ENCODE peak calls at places on chromosomes 7 and 10, in four cellular contexts. One of them, this sample, is unnamed.

GRCh38 chr10:43172645-43173044 is 34.4 kb downstream of the CSGALNACT2 start:
- DNase-seq in tibial nerve: no peak
- DNase-seq in endothelial cell: no peak
- DNase-seq in H9: no peak
- DNase-seq in this sample: no peak

GRCh38 chr10:80964179-80964578 is 426.5 kb downstream of the SH2D4B start:
- DNase-seq in tibial nerve: no peak
- DNase-seq in H9: no peak
- DNase-seq in endothelial cell: no peak
- DNase-seq in this sample: no peak

GRCh38 chr7:46786221-46786951 is 795.5 kb downstream of the TNS3 start:
- DNase-seq in endothelial cell: no peak
- DNase-seq in tibial nerve: no peak
- DNase-seq in H9: no peak
- DNase-seq in this sample: no peak

GRCh38 chr7:114639456-114639855 is 224.8 kb downstream of the FOXP2 start:
- DNase-seq in H9: no peak
- DNase-seq in endothelial cell: no peak
- DNase-seq in tibial nerve: no peak
- DNase-seq in this sample: no peak

GRCh38 chr10:126252884-126253612 is 135.2 kb downstream of the ADAM12 start:
- DNase-seq in tibial nerve: no peak
- DNase-seq in endothelial cell: no peak
- DNase-seq in H9: no peak
- DNase-seq in this sample: no peak

GRCh38 chr7:156017916-156018700 is 205.8 kb upstream of the SHH start:
- DNase-seq in endothelial cell: no peak
- DNase-seq in tibial nerve: no peak
- DNase-seq in H9: no peak
- DNase-seq in this sample: no peak

GRCh38 chr7:24456526-24457214 is 116.6 kb upstream of the PALS2 start:
- DNase-seq in tibial nerve: no peak
- DNase-seq in H9: no peak
- DNase-seq in endothelial cell: no peak
- DNase-seq in this sample: no peak

GRCh38 chr10:24132741-24133140 is 76.2 kb upstream of the KIAA1217 start:
- DNase-seq in H9: no peak
- DNase-seq in endothelial cell: no peak
- DNase-seq in tibial nerve: no peak
- DNase-seq in this sample: no peak

GRCh38 chr10:126839094-126839761 is 66.0 kb upstream of the DOCK1 start:
- DNase-seq in H9: no peak
- DNase-seq in tibial nerve: no peak
- DNase-seq in endothelial cell: no peak
- DNase-seq in this sample: no peak

GRCh38 chr10:119713744-119714483 is 11.9 kb upstream of the INPP5F start:
- DNase-seq in endothelial cell: no peak
- DNase-seq in H9: no peak
- DNase-seq in tibial nerve: no peak
- DNase-seq in this sample: no peak

GRCh38 chr10:87794285-87794684 is 23.7 kb downstream of the ATAD1 start:
- DNase-seq in H9: no peak
- DNase-seq in tibial nerve: no peak
- DNase-seq in endothelial cell: no peak
- DNase-seq in this sample: no peak

GRCh38 chr10:87658383-87658795 is 1.3 kb upstream of the PAPSS2 start:
- DNase-seq in H9: no peak
- DNase-seq in endothelial cell: no peak
- DNase-seq in tibial nerve: no peak
- DNase-seq in this sample: no peak

GRCh38 chr10:97224483-97225435 is 39.0 kb upstream of the SLIT1 start:
- DNase-seq in tibial nerve: no peak
- DNase-seq in endothelial cell: no peak
- DNase-seq in H9: no peak
- DNase-seq in this sample: no peak

GRCh38 chr7:142177869-142178268 is 66.4 kb downstream of the MGAM2 start:
- DNase-seq in H9: no peak
- DNase-seq in tibial nerve: no peak
- DNase-seq in endothelial cell: no peak
- DNase-seq in this sample: no peak

GRCh38 chr7:77444123-77444522 is 28.0 kb upstream of the GSAP start:
- DNase-seq in H9: no peak
- DNase-seq in endothelial cell: no peak
- DNase-seq in tibial nerve: no peak
- DNase-seq in this sample: no peak

GRCh38 chr10:31508234-31508633 is 189.2 kb downstream of the ZEB1 start:
- DNase-seq in endothelial cell: no peak
- DNase-seq in tibial nerve: no peak
- DNase-seq in H9: no peak
- DNase-seq in this sample: no peak

GRCh38 chr10:31515116-31515515 is 196.1 kb downstream of the ZEB1 start:
- DNase-seq in endothelial cell: no peak
- DNase-seq in H9: no peak
- DNase-seq in tibial nerve: no peak
- DNase-seq in this sample: no peak

GRCh38 chr10:31508882-31509281 is 189.9 kb downstream of the ZEB1 start:
- DNase-seq in endothelial cell: no peak
- DNase-seq in H9: no peak
- DNase-seq in tibial nerve: no peak
- DNase-seq in this sample: no peak

GRCh38 chr10:31507427-31507826 is 188.4 kb downstream of the ZEB1 start:
- DNase-seq in H9: no peak
- DNase-seq in endothelial cell: no peak
- DNase-seq in tibial nerve: no peak
- DNase-seq in this sample: no peak

GRCh38 chr10:31509989-31510388 is 191.0 kb downstream of the ZEB1 start:
- DNase-seq in endothelial cell: no peak
- DNase-seq in H9: no peak
- DNase-seq in tibial nerve: no peak
- DNase-seq in this sample: no peak
- TF ChIP-seq CTCF in endothelial cell: no peak
- TF ChIP-seq CTCF in H9: no peak
- TF ChIP-seq CTCF in tibial nerve: no peak
- TF ChIP-seq CTCF in this sample: no peak

GRCh38 chr7:50681451-50682045 is 101.1 kb downstream of the GRB10 start:
- DNase-seq in H9: no peak
- DNase-seq in tibial nerve: no peak
- DNase-seq in endothelial cell: no peak
- DNase-seq in this sample: no peak

GRCh38 chr7:50676754-50677153 is 105.9 kb downstream of the GRB10 start:
- DNase-seq in H9: no peak
- DNase-seq in endothelial cell: no peak
- DNase-seq in tibial nerve: no peak
- DNase-seq in this sample: no peak

GRCh38 chr7:50678586-50678985 is 104.1 kb downstream of the GRB10 start:
- DNase-seq in tibial nerve: no peak
- DNase-seq in endothelial cell: no peak
- DNase-seq in H9: no peak
- DNase-seq in this sample: no peak

GRCh38 chr7:50677279-50677996 is 105.3 kb downstream of the GRB10 start:
- DNase-seq in H9: no peak
- DNase-seq in tibial nerve: no peak
- DNase-seq in endothelial cell: no peak
- DNase-seq in this sample: no peak

GRCh38 chr7:50679218-50680007 is 103.3 kb downstream of the GRB10 start:
- DNase-seq in tibial nerve: no peak
- DNase-seq in endothelial cell: no peak
- DNase-seq in H9: no peak
- DNase-seq in this sample: no peak
- TF ChIP-seq CTCF in tibial nerve: no peak
- TF ChIP-seq CTCF in endothelial cell: no peak
- TF ChIP-seq CTCF in H9: peak
- TF ChIP-seq CTCF in this sample: peak

GRCh38 chr10:110762849-110763211 is 108.9 kb upstream of the PDCD4 start:
- DNase-seq in H9: no peak
- DNase-seq in tibial nerve: no peak
- DNase-seq in endothelial cell: no peak
- DNase-seq in this sample: no peak
- TF ChIP-seq CTCF in H9: no peak
- TF ChIP-seq CTCF in tibial nerve: no peak
- TF ChIP-seq CTCF in endothelial cell: no peak
- TF ChIP-seq CTCF in this sample: no peak

DNA sequence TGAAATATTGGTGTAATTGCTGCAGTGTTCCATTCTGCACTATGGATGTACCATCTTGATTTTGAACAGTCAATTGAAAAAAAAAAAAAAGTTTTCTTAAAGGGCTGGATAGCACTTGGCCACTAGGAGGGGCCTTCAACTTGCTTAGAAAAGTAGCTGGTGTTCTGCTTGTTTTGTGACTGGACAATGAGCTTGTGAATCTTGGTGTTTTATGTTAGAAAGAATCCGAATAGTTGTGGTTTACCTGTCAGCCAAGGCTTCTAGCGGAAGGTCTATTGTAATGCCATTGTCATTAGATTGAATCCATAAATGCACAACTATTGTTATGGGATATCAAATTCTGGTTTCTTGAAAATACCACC is 77.1 kb downstream of the BMPER start:
- DNase-seq in H9: no peak
- DNase-seq in tibial nerve: no peak
- DNase-seq in endothelial cell: no peak
- DNase-seq in this sample: no peak
- TF ChIP-seq CTCF in H9: peak
- TF ChIP-seq CTCF in tibial nerve: peak
- TF ChIP-seq CTCF in endothelial cell: peak
- TF ChIP-seq CTCF in this sample: no peak

GRCh38 chr10:45001382-45002148 is 842 bp downstream of the ZNF22 start:
- DNase-seq in endothelial cell: peak
- DNase-seq in tibial nerve: no peak
- DNase-seq in H9: peak
- DNase-seq in this sample: peak
- TF ChIP-seq CTCF in endothelial cell: no peak
- TF ChIP-seq CTCF in tibial nerve: no peak
- TF ChIP-seq CTCF in H9: peak
- TF ChIP-seq CTCF in this sample: no peak

GRCh38 chr10:73772280-73773151 is 9.3 kb upstream of the CHCHD1 start:
- DNase-seq in H9: peak
- DNase-seq in endothelial cell: peak
- DNase-seq in tibial nerve: peak
- DNase-seq in this sample: peak

GRCh38 chr10:73773152-73773879 is 8.5 kb upstream of the CHCHD1 start:
- DNase-seq in tibial nerve: no peak
- DNase-seq in endothelial cell: no peak
- DNase-seq in H9: no peak
- DNase-seq in this sample: no peak

GRCh38 chr10:73771722-73772279 is 10.0 kb upstream of the CHCHD1 start:
- DNase-seq in tibial nerve: peak
- DNase-seq in endothelial cell: peak
- DNase-seq in H9: peak
- DNase-seq in this sample: no peak

GRCh38 chr10:73769396-73769795 is 12.5 kb upstream of the CHCHD1 start:
- DNase-seq in endothelial cell: no peak
- DNase-seq in tibial nerve: no peak
- DNase-seq in H9: no peak
- DNase-seq in this sample: no peak

GRCh38 chr10:73768881-73769280 is 13.0 kb upstream of the CHCHD1 start:
- DNase-seq in tibial nerve: no peak
- DNase-seq in H9: peak
- DNase-seq in endothelial cell: no peak
- DNase-seq in this sample: no peak
- TF ChIP-seq CTCF in tibial nerve: no peak
- TF ChIP-seq CTCF in H9: peak
- TF ChIP-seq CTCF in endothelial cell: no peak
- TF ChIP-seq CTCF in this sample: no peak